ENCODE peak calls at places on chromosomes 7 and 10, in four cellular contexts. X is IMR-90, Z is AG04450, B is psoas muscle. G is an unnamed sample.

GRCh38 chr10:95730233-95730632 is 25.7 kb upstream of the ENTPD1 start:
- DNase-seq in X (no peak), Z (no peak), B (no peak), G (no peak)

GRCh38 chr10:8042864-8043568 is 11.5 kb upstream of the GATA3 start:
- DNase-seq in X (no peak), Z (no peak), B (no peak), G (no peak)

GRCh38 chr10:125149278-125150047 is 10.9 kb downstream of the CTBP2 start:
- DNase-seq in X (peak; percentile 87), Z (no peak), B (peak; percentile 73), G (no peak)

GRCh38 chr10:84008878-84009277 is 130.4 kb upstream of the GHITM start:
- DNase-seq in X (no peak), Z (no peak), B (no peak), G (no peak)

GRCh38 chr10:78983608-78984007 is 85.2 kb upstream of the ZMIZ1 start:
- DNase-seq in X (no peak), Z (no peak), B (no peak), G (no peak)

GRCh38 chr7:45894665-45895062 is 6.4 kb downstream of the IGFBP1 start:
- DNase-seq in X (no peak), Z (no peak), B (no peak), G (no peak)

GRCh38 chr10:100006241-100006886 is 3.4 kb downstream of the DNMBP start:
- DNase-seq in X (peak; percentile 97), Z (peak; percentile 78), B (no peak), G (no peak)

GRCh38 chr10:105017116-105017515 is 376.0 kb downstream of the SORCS3 start:
- DNase-seq in X (no peak), Z (no peak), B (no peak), G (no peak)

GRCh38 chr7:134435161-134435920 is 23.6 kb downstream of the AKR1B1 start:
- DNase-seq in X (peak; percentile 81), Z (no peak), B (no peak), G (no peak)

GRCh38 chr7:29319719-29320521 is 125.3 kb downstream of the CHN2 start:
- DNase-seq in X (no peak), Z (no peak), B (no peak), G (no peak)

GRCh38 chr7:46160861-46161260 is 239.8 kb upstream of the IGFBP3 start:
- DNase-seq in X (no peak), Z (no peak), B (no peak), G (no peak)

GRCh38 chr7:98300595-98301372 is 19.3 kb downstream of the BRI3 start:
- DNase-seq in X (no peak), Z (no peak), B (no peak), G (no peak)

GRCh38 chr7:94655884-94656657 is at the start of gene SGCE:
- DNase-seq in X (peak; percentile 71), Z (peak; percentile 50), B (peak; percentile 69), G (peak; percentile 22)

GRCh38 chr7:11341285-11341944 is 367.7 kb downstream of the PHF14 start:
- DNase-seq in X (no peak), Z (no peak), B (no peak), G (no peak)

GRCh38 chr10:62076872-62077271 is 175.4 kb downstream of the ARID5B start:
- DNase-seq in X (peak; percentile 91), Z (no peak), B (no peak), G (no peak)

GRCh38 chr10:23405540-23405939 is 33.3 kb upstream of the OTUD1 start:
- DNase-seq in X (peak; percentile 92), Z (peak; percentile 41), B (no peak), G (no peak)

GRCh38 chr7:20260219-20260618 is 43.0 kb upstream of the MACC1 start:
- DNase-seq in X (peak; percentile 48), Z (no peak), B (no peak), G (no peak)
- H3K27ac ChIP-seq in X (no peak overlapping the region), Z (no peak overlapping the region), B (no peak overlapping the region), G (no peak overlapping the region)

GRCh38 chr10:121417298-121417697 is 180.9 kb downstream of the FGFR2 start:
- DNase-seq in X (no peak), Z (no peak), B (no peak), G (no peak)
- H3K4me3 ChIP-seq in X (no peak overlapping the region), Z (no peak overlapping the region), B (no peak overlapping the region), G (no peak overlapping the region)

GRCh38 chr7:4733936-4734528 is 41.4 kb upstream of the AP5Z1 start:
- DNase-seq in X (no peak), Z (no peak), B (no peak), G (no peak)
- H3K27ac ChIP-seq in X (no peak overlapping the region), Z (no peak overlapping the region), B (peak overlapping the region; percentile 89), G (no peak overlapping the region)

GRCh38 chr10:127149613-127150081 is 46.7 kb downstream of the INSYN2A start:
- DNase-seq in X (peak; percentile 49), Z (no peak), B (no peak), G (no peak)

GRCh38 chr10:127148933-127149220 is 47.5 kb downstream of the INSYN2A start:
- DNase-seq in X (peak; percentile 87), Z (peak; percentile 43), B (no peak), G (no peak)

GRCh38 chr10:127150136-127150535 is 46.3 kb downstream of the INSYN2A start:
- DNase-seq in X (peak; percentile 75), Z (no peak), B (no peak), G (no peak)

GRCh38 chr10:127145173-127145572 is 51.2 kb downstream of the INSYN2A start:
- DNase-seq in X (peak; percentile 91), Z (peak; percentile 47), B (no peak), G (no peak)

GRCh38 chr10:127148066-127148932 is 48.1 kb downstream of the INSYN2A start:
- DNase-seq in X (peak; percentile 91), Z (peak; percentile 59), B (no peak), G (no peak)
- H3K4me3 ChIP-seq in X (peak overlapping the region; percentile 14), Z (peak overlapping the region; percentile 14), B (no peak overlapping the region), G (no peak overlapping the region)

DNA sequence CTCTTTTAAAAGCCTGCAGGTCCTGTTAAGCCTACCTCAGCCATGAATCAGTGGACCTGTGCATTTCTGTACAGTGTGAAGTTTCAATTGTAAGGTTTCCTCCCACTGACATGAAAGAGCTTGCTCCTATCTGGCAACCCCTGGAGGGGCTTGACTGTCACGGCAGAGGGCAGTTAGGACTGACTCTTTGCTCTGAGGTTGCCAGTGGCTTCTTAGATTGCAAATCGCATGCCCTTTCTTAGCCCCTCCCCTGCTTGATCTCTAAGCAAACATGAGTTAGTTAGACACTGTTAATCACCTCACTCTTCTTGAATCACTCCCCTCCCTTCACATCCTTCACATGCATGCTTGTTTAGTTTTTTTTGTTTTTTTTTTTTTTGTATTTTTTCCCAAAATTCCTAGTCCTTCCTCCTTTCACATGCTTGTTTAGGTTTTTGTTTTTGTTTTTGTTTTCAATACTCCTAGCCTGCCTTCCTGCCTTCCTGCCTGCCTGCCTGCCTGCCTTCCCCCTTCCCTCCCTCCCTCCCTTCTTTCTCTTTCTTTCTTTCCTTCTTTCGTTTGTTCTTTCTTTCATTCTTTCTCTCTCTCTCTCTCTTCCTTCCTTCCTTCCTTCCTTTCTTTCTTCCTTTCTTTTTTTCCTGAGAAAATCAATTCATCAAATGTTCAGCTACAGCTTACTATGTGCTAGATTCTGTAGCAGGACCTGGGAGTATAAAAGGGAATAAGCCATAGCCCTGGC is 6.0 kb upstream of the HIPK2 start:
- DNase-seq in X (no peak), Z (no peak), B (no peak), G (no peak)
- H3K27ac ChIP-seq in X (no peak overlapping the region), Z (no peak overlapping the region), B (no peak overlapping the region), G (no peak overlapping the region)

GRCh38 chr7:26197153-26198115 is 3.1 kb downstream of the HNRNPA2B1 start:
- DNase-seq in X (no peak), Z (no peak), B (no peak), G (no peak)
- H3K4me3 ChIP-seq in X (peak overlapping the region; percentile 81), Z (peak overlapping the region; percentile 97), B (peak overlapping the region; percentile 90), G (peak overlapping the region; percentile 100)

GRCh38 chr10:29865700-29866355 is 193.6 kb downstream of the JCAD start:
- DNase-seq in X (peak; percentile 9), Z (no peak), B (no peak), G (no peak)
- H3K27ac ChIP-seq in X (no peak overlapping the region), Z (no peak overlapping the region), B (no peak overlapping the region), G (no peak overlapping the region)

G was measured in CD4-positive, CD25-positive, alpha-beta regulatory T cell.